ENCODE peak calls at places on chromosomes 12 and 14, in seven cellular contexts. T, O, R, L, W, D and A are unnamed samples.

GRCh38 chr12:88153959-88154358 is 11.9 kb downstream of the TMTC3 start:
- DNase-seq in T (peak), O (no peak), R (no peak), L (no peak), W (peak), D (no peak), A (no peak)

GRCh38 chr12:49288412-49288853 is 6.5 kb upstream of the PRPH start:
- DNase-seq in T (peak), O (peak), R (no peak), L (peak), W (peak), D (peak), A (peak)

GRCh38 chr14:21202463-21203358 is 46.8 kb upstream of the OR5AU1 start:
- DNase-seq in T (no peak), O (no peak), R (no peak), L (peak), W (no peak), D (no peak), A (no peak)

GRCh38 chr12:257521-258321 is 4.9 kb downstream of the SLC6A13 start:
- DNase-seq in T (no peak), O (no peak), R (no peak), L (no peak), W (no peak), D (no peak), A (no peak)

GRCh38 chr14:95398630-95399547 is 79.2 kb upstream of the CLMN start:
- DNase-seq in T (no peak), O (no peak), R (no peak), L (no peak), W (no peak), D (no peak), A (no peak)

GRCh38 chr12:1553546-1553945 is 40.8 kb downstream of the FBXL14 start:
- DNase-seq in T (no peak), O (no peak), R (no peak), L (no peak), W (peak), D (no peak), A (no peak)

GRCh38 chr14:90204516-90204915 is 51.8 kb upstream of the PSMC1 start:
- DNase-seq in T (no peak), O (no peak), R (no peak), L (no peak), W (no peak), D (no peak), A (no peak)

GRCh38 chr14:53148612-53149202 is 4.4 kb downstream of the DDHD1 start:
- DNase-seq in T (no peak), O (no peak), R (no peak), L (no peak), W (no peak), D (no peak), A (no peak)

GRCh38 chr14:74135386-74135785 is 50.6 kb downstream of the LIN52 start:
- DNase-seq in T (no peak), O (no peak), R (no peak), L (no peak), W (no peak), D (no peak), A (no peak)

GRCh38 chr14:23521785-23522640 is 29.6 kb downstream of the ZFHX2 start:
- DNase-seq in T (no peak), O (no peak), R (no peak), L (peak), W (no peak), D (no peak), A (no peak)

GRCh38 chr12:130555628-130556485 is 160.2 kb downstream of the RIMBP2 start:
- DNase-seq in T (peak), O (no peak), R (no peak), L (no peak), W (no peak), D (no peak), A (no peak)

GRCh38 chr12:5433081-5433839 is 1.4 kb downstream of the NTF3 start:
- DNase-seq in T (no peak), O (peak), R (no peak), L (no peak), W (no peak), D (no peak), A (no peak)

GRCh38 chr14:90661881-90662280 is 154.3 kb downstream of the TTC7B start:
- DNase-seq in T (no peak), O (no peak), R (no peak), L (no peak), W (no peak), D (no peak), A (no peak)

GRCh38 chr14:54902143-54902520 is 494 bp downstream of the GCH1 start:
- DNase-seq in T (peak), O (peak), R (peak), L (peak), W (peak), D (peak), A (no peak)

GRCh38 chr12:124608451-124608870 is 41.0 kb upstream of the NCOR2 start:
- DNase-seq in T (no peak), O (no peak), R (no peak), L (peak), W (peak), D (no peak), A (no peak)

GRCh38 chr12:78829690-78830089 is 34.9 kb upstream of the SYT1 start:
- DNase-seq in T (no peak), O (no peak), R (no peak), L (no peak), W (no peak), D (no peak), A (no peak)

GRCh38 chr12:54395545-54395944 is 11.0 kb upstream of the ZNF385A start:
- DNase-seq in T (no peak), O (no peak), R (no peak), L (no peak), W (no peak), D (no peak), A (no peak)

GRCh38 chr14:23548351-23549318 is 2.9 kb downstream of the ZFHX2 start:
- DNase-seq in T (no peak), O (peak), R (peak), L (no peak), W (no peak), D (no peak), A (no peak)

GRCh38 chr14:60980811-60981625 is at the start of the genes SLC38A6 and TRMT5:
- DNase-seq in T (peak), O (peak), R (peak), L (peak), W (peak), D (peak), A (peak)

GRCh38 chr12:93060666-93061413 is 131.7 kb upstream of the EEA1 start:
- DNase-seq in T (peak), O (no peak), R (peak), L (no peak), W (no peak), D (no peak), A (no peak)

GRCh38 chr12:123233505-123234299 is 466 bp downstream of the MTRFR start:
- DNase-seq in T (no peak), O (no peak), R (no peak), L (no peak), W (peak), D (no peak), A (no peak)

GRCh38 chr14:88904206-88904647 is 79.8 kb downstream of the TTC8 start:
- DNase-seq in T (peak), O (no peak), R (no peak), L (no peak), W (no peak), D (no peak), A (no peak)

DNA sequence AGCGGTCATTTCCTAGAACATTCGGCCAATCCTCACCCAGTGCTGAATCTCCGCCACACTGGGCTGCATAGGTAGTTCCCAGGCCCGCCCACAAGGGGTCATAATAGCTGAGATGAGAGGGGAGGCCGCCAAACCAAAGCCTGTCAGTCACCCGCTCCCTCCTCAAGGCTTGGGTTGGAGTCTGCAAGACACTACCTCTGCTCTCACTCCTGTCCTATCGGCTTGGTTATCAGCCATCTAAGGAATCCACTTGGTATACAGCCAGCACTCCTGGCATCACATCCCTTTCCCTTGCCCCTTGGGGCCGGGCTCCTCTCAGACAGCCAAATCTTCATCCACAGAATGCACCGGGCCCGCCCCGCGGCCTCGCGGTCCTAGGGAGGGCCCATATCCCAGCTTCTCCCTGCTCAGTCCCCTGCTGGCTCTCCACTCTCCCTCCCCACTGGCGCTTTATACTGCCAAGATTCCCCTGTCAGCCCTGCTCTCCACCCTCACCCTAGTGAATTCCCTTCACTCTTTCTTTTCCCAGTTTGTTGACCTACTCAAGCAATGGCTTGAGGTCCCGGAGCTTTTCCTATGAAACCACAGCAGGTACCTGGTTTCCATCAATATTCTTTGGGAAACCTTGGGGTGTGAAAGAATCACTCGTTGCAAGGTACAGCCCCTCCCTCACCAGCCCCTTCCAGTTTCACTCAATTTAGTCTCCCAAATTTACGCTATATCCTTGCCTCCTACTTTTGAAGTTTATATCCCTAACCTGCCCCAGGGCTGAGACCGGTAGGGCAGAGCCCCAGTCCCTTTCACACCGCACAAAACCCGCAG is 1.5 kb downstream of the IFFO1 start:
- DNase-seq in T (peak), O (peak), R (peak), L (peak), W (peak), D (peak), A (no peak)
- TF ChIP-seq CTCF in T (peak), O (peak), R (peak), L (peak), W (peak), D (no peak), A (peak)

DNA sequence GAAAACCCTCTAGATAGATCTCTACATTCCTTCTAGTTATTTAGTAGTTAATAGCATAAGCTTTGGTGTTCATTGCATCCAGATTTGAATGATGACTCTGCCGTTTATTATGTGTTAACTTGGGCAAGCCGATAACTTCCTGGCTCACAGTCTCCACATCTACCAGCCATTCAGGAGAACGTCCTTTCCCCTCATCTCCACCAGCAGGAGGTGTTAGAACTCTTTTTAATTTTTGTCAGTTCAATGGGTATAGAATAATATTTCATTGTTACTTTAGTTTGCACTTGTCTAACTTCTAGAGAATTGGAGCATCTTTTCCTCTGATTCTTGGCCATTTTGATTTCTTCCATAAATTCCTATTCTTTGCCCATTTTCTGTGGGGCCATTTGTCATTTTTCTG is 30.0 kb upstream of the WSCD2 start:
- DNase-seq in T (no peak), O (no peak), R (no peak), L (no peak), W (no peak), D (no peak), A (no peak)
- TF ChIP-seq CTCF in T (no peak), O (no peak), R (no peak), L (no peak), W (peak), D (no peak), A (peak)

GRCh38 chr12:118850244-118850825 is 131.0 kb upstream of the SRRM4 start:
- DNase-seq in T (peak), O (peak), R (no peak), L (peak), W (peak), D (no peak), A (no peak)
- TF ChIP-seq CTCF in T (peak), O (peak), R (no peak), L (peak), W (peak), D (no peak), A (peak)

GRCh38 chr12:29230800-29231560 is 81.9 kb downstream of the FAR2 start:
- DNase-seq in T (no peak), O (no peak), R (no peak), L (no peak), W (no peak), D (no peak), A (no peak)

GRCh38 chr12:29226621-29227020 is 77.5 kb downstream of the FAR2 start:
- DNase-seq in T (no peak), O (no peak), R (no peak), L (no peak), W (no peak), D (no peak), A (no peak)

GRCh38 chr12:29229937-29230336 is 80.9 kb downstream of the FAR2 start:
- DNase-seq in T (no peak), O (no peak), R (no peak), L (no peak), W (no peak), D (no peak), A (no peak)

GRCh38 chr12:29228474-29229157 is 79.5 kb downstream of the FAR2 start:
- DNase-seq in T (no peak), O (no peak), R (no peak), L (no peak), W (no peak), D (no peak), A (no peak)

DNA sequence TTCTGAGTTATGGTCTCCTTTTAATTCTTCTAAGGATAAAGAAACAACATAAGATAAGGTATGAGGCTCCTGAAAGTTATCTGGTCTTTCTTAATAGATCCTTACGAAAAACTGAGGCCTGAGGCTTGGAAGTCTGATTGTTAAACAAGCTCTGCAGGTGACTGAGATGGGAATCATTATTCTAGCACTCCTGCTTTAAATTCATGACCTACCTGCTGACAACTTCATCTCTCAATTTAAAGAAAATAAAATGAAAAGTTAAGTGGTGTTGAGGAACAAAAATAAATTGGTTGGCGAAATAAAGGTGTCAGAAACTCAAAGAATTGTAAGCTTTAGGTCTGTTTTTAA is 80.1 kb downstream of the FAR2 start:
- DNase-seq in T (no peak), O (no peak), R (no peak), L (no peak), W (no peak), D (no peak), A (no peak)
- TF ChIP-seq CTCF in T (no peak), O (no peak), R (no peak), L (no peak), W (no peak), D (no peak), A (no peak)

GRCh38 chr12:52250048-52250990 is 17.3 kb downstream of the KRT7 start:
- DNase-seq in T (no peak), O (peak), R (no peak), L (no peak), W (no peak), D (no peak), A (no peak)
- TF ChIP-seq CTCF in T (no peak), O (peak), R (no peak), L (no peak), W (no peak), D (no peak), A (no peak)

GRCh38 chr12:112685321-112685720 is 106.2 kb upstream of the RPH3A start:
- DNase-seq in T (no peak), O (no peak), R (no peak), L (no peak), W (no peak), D (no peak), A (no peak)

GRCh38 chr12:112682586-112682985 is 109.0 kb upstream of the RPH3A start:
- DNase-seq in T (no peak), O (no peak), R (no peak), L (no peak), W (no peak), D (no peak), A (no peak)

GRCh38 chr12:112680993-112681392 is 110.6 kb upstream of the RPH3A start:
- DNase-seq in T (no peak), O (no peak), R (no peak), L (no peak), W (no peak), D (no peak), A (no peak)

GRCh38 chr12:112686373-112686772 is 105.2 kb upstream of the RPH3A start:
- DNase-seq in T (no peak), O (no peak), R (peak), L (no peak), W (no peak), D (no peak), A (no peak)

GRCh38 chr12:112684742-112685141 is 106.8 kb upstream of the RPH3A start:
- DNase-seq in T (no peak), O (no peak), R (no peak), L (no peak), W (peak), D (no peak), A (no peak)
- TF ChIP-seq CTCF in T (no peak), O (no peak), R (no peak), L (no peak), W (peak), D (no peak), A (no peak)

DNA sequence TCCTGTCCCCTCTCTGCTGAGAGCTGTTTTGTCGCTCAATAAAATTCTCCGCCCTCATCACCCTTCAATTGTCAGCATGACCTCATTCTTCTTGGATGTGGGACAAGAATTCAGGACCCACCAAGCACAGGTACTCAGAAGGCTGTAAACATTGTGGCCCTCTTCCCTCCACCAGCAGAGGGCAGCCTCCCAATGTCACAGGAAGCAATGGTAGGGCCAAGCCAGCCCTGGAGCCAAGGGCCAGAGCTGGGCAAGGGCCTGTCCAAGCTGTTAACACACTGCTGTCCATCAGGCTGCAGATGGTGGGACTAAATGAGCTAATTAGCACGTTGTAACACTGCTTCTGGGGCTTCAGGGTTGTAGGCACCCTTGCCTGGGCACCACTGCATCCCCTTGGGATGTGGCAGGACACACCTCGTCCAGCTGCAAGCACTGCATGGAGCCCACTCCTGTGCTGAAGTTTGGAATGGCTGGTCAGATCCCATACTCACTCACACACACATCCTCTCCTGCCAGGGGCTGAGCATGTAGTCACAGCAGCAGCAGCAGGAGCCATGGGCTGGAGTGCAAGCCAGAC is 62.7 kb upstream of the HECTD1 start:
- DNase-seq in T (no peak), O (no peak), R (no peak), L (peak), W (peak), D (no peak), A (no peak)
- TF ChIP-seq CTCF in T (peak), O (no peak), R (no peak), L (no peak), W (peak), D (no peak), A (no peak)

DNA sequence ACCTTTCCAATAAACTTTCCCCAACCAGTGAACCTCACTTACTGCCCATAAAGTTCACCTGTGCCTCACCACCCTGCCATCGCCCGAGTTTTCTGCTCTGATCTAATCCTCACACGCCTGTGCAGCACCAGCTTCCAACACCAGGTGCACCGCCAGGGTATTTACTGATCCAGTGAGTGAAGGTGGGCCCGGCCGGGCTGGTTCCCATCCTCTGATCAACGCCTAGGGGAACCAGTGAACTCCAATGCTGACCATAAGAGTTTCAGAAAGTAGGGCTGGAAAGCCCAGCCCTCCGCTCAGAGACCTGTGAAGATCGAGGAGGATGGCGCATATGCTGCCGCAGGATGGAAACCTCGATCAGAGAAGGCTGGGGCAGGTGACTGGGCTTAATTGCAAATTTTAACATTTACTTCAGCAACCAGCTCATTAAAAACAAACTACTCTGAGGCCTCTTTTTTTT is 685 bp upstream of the MYL6B start:
- DNase-seq in T (peak), O (peak), R (peak), L (peak), W (peak), D (peak), A (no peak)
- TF ChIP-seq CTCF in T (peak), O (peak), R (peak), L (peak), W (peak), D (no peak), A (no peak)